ENCODE peak calls at places on chromosomes 1 and 21, in seven cellular contexts. M is caudate nucleus, F is EH, Q is left ventricle myocardium superior, O is HCT116, G is WTC11, X is fibroblast of the aortic adventitia. Z is an unnamed sample.

GRCh38 chr1:68202239-68202832 is 30.0 kb downstream of the WLS start:
- DNase-seq in M (no peak), F (peak; percentile 31), Q (no peak), O (no peak), G (no peak), X (peak; percentile 60), Z (no peak)

GRCh38 chr1:151312439-151313225 is 14.6 kb downstream of the PI4KB start:
- DNase-seq in M (no peak), F (peak; percentile 34), Q (no peak), O (no peak), G (no peak), X (no peak), Z (no peak)

GRCh38 chr1:11841245-11842153 is 6.1 kb downstream of the NPPA start:
- DNase-seq in M (no peak), F (no peak), Q (no peak), O (no peak), G (no peak), X (no peak), Z (peak; percentile 72)

GRCh38 chr1:66270122-66270812 is 263.7 kb upstream of the SGIP1 start:
- DNase-seq in M (no peak), F (no peak), Q (no peak), O (no peak), G (no peak), X (peak; percentile 89), Z (peak; percentile 36)

GRCh38 chr1:218439541-218440295 is 94.6 kb downstream of the TGFB2 start:
- DNase-seq in M (no peak), F (peak; percentile 44), Q (peak; percentile 38), O (no peak), G (peak; percentile 18), X (peak; percentile 31), Z (peak; percentile 67)

GRCh38 chr1:11143907-11144306 is 44.2 kb upstream of the EXOSC10 start:
- DNase-seq in M (no peak), F (no peak), Q (no peak), O (no peak), G (no peak), X (no peak), Z (no peak)

GRCh38 chr1:77900687-77901293 is 12.4 kb downstream of the NEXN start:
- DNase-seq in M (no peak), F (peak; percentile 59), Q (no peak), O (peak; percentile 53), G (peak; percentile 19), X (peak; percentile 81), Z (no peak)

GRCh38 chr1:154478639-154479038 is 23.4 kb upstream of the TDRD10 start:
- DNase-seq in M (no peak), F (peak; percentile 33), Q (no peak), O (no peak), G (no peak), X (peak; percentile 48), Z (no peak)

GRCh38 chr1:49995734-49996133 is 28.0 kb downstream of the AGBL4 start:
- DNase-seq in M (no peak), F (no peak), Q (no peak), O (no peak), G (peak; percentile 45), X (no peak), Z (no peak)

GRCh38 chr1:17351047-17351446 is 20.9 kb upstream of the PADI6 start:
- DNase-seq in M (no peak), F (no peak), Q (no peak), O (no peak), G (no peak), X (no peak), Z (no peak)

GRCh38 chr21:45607021-45607921 is 36.3 kb upstream of the PCBP3 start:
- DNase-seq in M (no peak), F (peak; percentile 23), Q (no peak), O (no peak), G (no peak), X (no peak), Z (no peak)

GRCh38 chr1:162128693-162129356 is 59.3 kb downstream of the NOS1AP start:
- DNase-seq in M (no peak), F (no peak), Q (no peak), O (no peak), G (no peak), X (no peak), Z (no peak)

GRCh38 chr1:71587961-71588360 is 507.1 kb upstream of the ZRANB2 start:
- DNase-seq in M (no peak), F (peak; percentile 39), Q (no peak), O (no peak), G (no peak), X (peak; percentile 69), Z (no peak)

GRCh38 chr1:220803401-220804201 is 16.9 kb downstream of the MTARC1 start:
- DNase-seq in M (no peak), F (peak; percentile 46), Q (no peak), O (no peak), G (no peak), X (peak; percentile 51), Z (no peak)